ENCODE peak calls at places on chromosomes 6 and 20, in eight cellular contexts. M is endothelial cell, Y is AG04450, P is GM10248, R is tibial nerve, E is lung, H is fibroblast of the aortic adventitia, A is GM20000. C is an unnamed sample.

GRCh38 chr6:119207973-119208725 is 129.7 kb upstream of the FAM184A start:
- DNase-seq in M (no peak), Y (no peak), P (no peak), R (no peak), E (no peak), H (peak), A (no peak), C (no peak)

GRCh38 chr6:32424584-32424983 is 15.1 kb upstream of the HLA-DRA start:
- DNase-seq in M (no peak), Y (no peak), P (no peak), R (no peak), E (no peak), H (no peak), A (no peak), C (peak)

GRCh38 chr6:37324131-37325033 is 29.4 kb upstream of the RNF8 start:
- DNase-seq in M (no peak), Y (no peak), P (no peak), R (no peak), E (no peak), H (peak), A (no peak), C (peak)

GRCh38 chr6:16239090-16239797 is 857 bp downstream of the GMPR start:
- DNase-seq in M (peak), Y (no peak), P (no peak), R (peak), E (no peak), H (peak), A (peak), C (no peak)

GRCh38 chr6:169074551-169074950 is 179.1 kb downstream of the THBS2 start:
- DNase-seq in M (no peak), Y (no peak), P (no peak), R (no peak), E (no peak), H (peak), A (no peak), C (no peak)

GRCh38 chr6:72857791-72858190 is 235.9 kb downstream of the KCNQ5 start:
- DNase-seq in M (no peak), Y (no peak), P (no peak), R (no peak), E (no peak), H (peak), A (no peak), C (peak)

GRCh38 chr6:136483906-136484305 is 66.3 kb downstream of the MAP7 start:
- DNase-seq in M (no peak), Y (no peak), P (no peak), R (no peak), E (no peak), H (no peak), A (no peak), C (no peak)

GRCh38 chr6:160079686-160080043 is 42.0 kb upstream of the SLC22A1 start:
- DNase-seq in M (no peak), Y (no peak), P (no peak), R (no peak), E (no peak), H (no peak), A (no peak), C (no peak)

GRCh38 chr6:16139541-16139940 is 10.7 kb downstream of the MYLIP start:
- DNase-seq in M (no peak), Y (no peak), P (no peak), R (no peak), E (no peak), H (peak), A (no peak), C (no peak)

GRCh38 chr6:115602471-115602870 is 458.2 kb downstream of the FRK start:
- DNase-seq in M (no peak), Y (no peak), P (no peak), R (no peak), E (no peak), H (no peak), A (no peak), C (no peak)

GRCh38 chr6:155493694-155494143 is 38.1 kb upstream of the NOX3 start:
- DNase-seq in M (no peak), Y (peak), P (peak), R (peak), E (peak), H (peak), A (peak), C (peak)

GRCh38 chr20:20815711-20816455 is 103.4 kb upstream of the RALGAPA2 start:
- DNase-seq in M (no peak), Y (no peak), P (no peak), R (no peak), E (no peak), H (no peak), A (no peak), C (no peak)

GRCh38 chr6:26360451-26361416 is 4.3 kb upstream of the BTN3A2 start:
- DNase-seq in M (no peak), Y (no peak), P (no peak), R (no peak), E (no peak), H (no peak), A (peak), C (no peak)

GRCh38 chr6:144659202-144659731 is 374.1 kb downstream of the UTRN start:
- DNase-seq in M (peak), Y (no peak), P (peak), R (peak), E (no peak), H (peak), A (peak), C (no peak)

GRCh38 chr6:152380351-152380767 is 256.8 kb downstream of the SYNE1 start:
- DNase-seq in M (no peak), Y (peak), P (no peak), R (peak), E (no peak), H (peak), A (no peak), C (peak)

GRCh38 chr20:61849822-61850221 is 215.9 kb downstream of the TAF4 start:
- DNase-seq in M (no peak), Y (no peak), P (no peak), R (no peak), E (no peak), H (no peak), A (no peak), C (no peak)

GRCh38 chr20:24634855-24635254 is 165.4 kb downstream of the SYNDIG1 start:
- DNase-seq in M (no peak), Y (peak), P (no peak), R (no peak), E (no peak), H (peak), A (no peak), C (peak)

GRCh38 chr20:44911264-44911921 is 1.5 kb downstream of the PABPC1L start:
- DNase-seq in M (peak), Y (no peak), P (peak), R (peak), E (peak), H (peak), A (peak), C (peak)
- TF ChIP-seq CTCF in M (peak), Y (peak), P (peak), R (no peak), E (no peak), H (peak), A (peak), C (peak)

GRCh38 chr20:36384022-36384619 is 78.0 kb downstream of the DLGAP4 start:
- DNase-seq in M (peak), Y (no peak), P (peak), R (no peak), E (no peak), H (peak), A (peak), C (peak)
- TF ChIP-seq CTCF in M (no peak), Y (peak), P (no peak), R (no peak), E (no peak), H (peak), A (no peak), C (peak)

DNA sequence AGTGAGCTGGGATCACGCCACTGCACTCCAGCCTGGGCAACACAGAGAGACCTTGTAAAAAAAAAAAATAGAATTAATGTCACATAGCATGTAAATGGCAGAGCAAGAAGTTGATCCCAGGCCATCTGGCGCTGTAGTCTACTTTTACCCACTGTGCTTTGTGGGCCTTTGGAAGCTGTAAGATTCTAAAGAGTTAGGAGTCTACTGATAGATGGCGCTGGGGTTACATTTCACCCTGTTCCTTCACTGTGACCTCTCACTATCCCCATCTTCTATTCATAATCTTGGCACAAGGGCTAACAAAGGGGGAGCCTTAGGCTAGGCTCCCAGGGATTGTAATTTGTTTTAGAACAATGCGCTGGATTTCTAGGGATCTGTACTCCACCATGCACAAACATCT is 24.4 kb downstream of the SIRPD start:
- DNase-seq in M (no peak), Y (no peak), P (no peak), R (no peak), E (no peak), H (peak), A (no peak), C (no peak)
- TF ChIP-seq CTCF in M (no peak), Y (no peak), P (peak), R (no peak), E (no peak), H (no peak), A (no peak), C (no peak)

DNA sequence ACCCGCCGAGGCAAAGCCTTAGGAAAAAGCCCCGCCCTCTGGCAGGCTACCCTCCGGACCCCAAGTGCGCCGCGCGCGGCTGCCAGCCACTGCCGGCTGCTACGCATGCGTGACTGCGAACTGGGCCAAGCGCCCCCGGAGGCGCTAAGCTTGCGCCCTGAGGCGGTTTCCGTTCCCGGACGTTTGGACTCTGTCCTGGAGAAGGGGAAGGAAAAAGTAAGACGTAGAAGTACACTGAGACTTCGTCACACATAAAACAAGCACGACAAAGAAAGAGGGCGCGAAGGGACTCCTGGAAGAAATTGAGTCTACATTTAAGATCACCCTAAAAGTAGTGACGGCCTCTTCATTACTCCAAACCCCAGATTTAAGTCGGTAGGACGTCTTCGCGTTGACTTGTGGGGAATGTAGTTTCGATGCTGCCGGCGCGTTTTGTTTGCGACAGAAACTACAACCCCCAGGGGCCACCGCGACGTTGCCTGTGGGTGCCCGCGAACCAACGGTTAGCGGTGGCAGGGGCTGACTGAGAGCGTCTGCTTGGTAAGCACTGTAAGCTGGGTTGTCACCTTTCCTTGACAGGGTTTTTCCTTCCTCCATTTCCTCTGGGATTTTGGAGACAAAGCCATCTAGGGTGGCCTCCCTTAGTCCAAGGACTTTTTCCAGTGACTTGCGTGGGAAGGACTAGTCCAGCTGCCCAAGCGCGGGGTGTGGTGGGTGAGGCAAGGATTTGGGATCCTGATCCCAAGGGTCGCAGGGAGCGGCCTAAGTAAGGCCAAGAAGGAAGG is at the start of gene CEP57L1:
- DNase-seq in M (peak), Y (peak), P (peak), R (peak), E (peak), H (peak), A (peak), C (peak)
- TF ChIP-seq CTCF in M (no peak), Y (peak), P (peak), R (no peak), E (no peak), H (no peak), A (no peak), C (peak)

GRCh38 chr6:126419901-126420300 is 80.0 kb downstream of the CENPW start:
- DNase-seq in M (no peak), Y (no peak), P (no peak), R (no peak), E (no peak), H (no peak), A (no peak), C (no peak)
- TF ChIP-seq CTCF in M (no peak), Y (no peak), P (no peak), R (no peak), E (no peak), H (no peak), A (no peak), C (no peak)

C was measured in HFFc6.